ENCODE peak calls at places on chromosomes 7 and 10, in six cellular contexts. Y is GOT3, P is HFFc6, C is head of caudate nucleus, Q is B cell, F is EH. W is an unnamed sample.

GRCh38 chr10:118956253-118957140 is 73.0 kb upstream of the NANOS1 start:
- DNase-seq in Y (no peak), P (no peak), C (no peak), Q (no peak), F (no peak), W (no peak)

GRCh38 chr10:62082729-62083412 is 181.4 kb downstream of the ARID5B start:
- DNase-seq in Y (no peak), P (peak), C (no peak), Q (peak), F (peak), W (no peak)

GRCh38 chr10:60883187-60883586 is 60.8 kb downstream of the RHOBTB1 start:
- DNase-seq in Y (no peak), P (peak), C (no peak), Q (peak), F (peak), W (no peak)

GRCh38 chr10:129932182-129932581 is 31.9 kb downstream of the EBF3 start:
- DNase-seq in Y (no peak), P (no peak), C (no peak), Q (no peak), F (no peak), W (no peak)

GRCh38 chr7:158860394-158860793 is 4.0 kb downstream of the DYNC2I1 start:
- DNase-seq in Y (no peak), P (no peak), C (no peak), Q (no peak), F (no peak), W (no peak)

GRCh38 chr7:127810691-127811660 is 159.0 kb downstream of the SND1 start:
- DNase-seq in Y (no peak), P (peak), C (no peak), Q (no peak), F (peak), W (no peak)

GRCh38 chr10:34474060-34474376 is 341.1 kb downstream of the PARD3 start:
- DNase-seq in Y (no peak), P (no peak), C (no peak), Q (no peak), F (peak), W (no peak)

GRCh38 chr7:87474046-87474445 is 1.4 kb downstream of the ABCB4 start:
- DNase-seq in Y (no peak), P (no peak), C (no peak), Q (no peak), F (peak), W (no peak)

GRCh38 chr7:122316467-122317394 is 12.2 kb upstream of the FEZF1 start:
- DNase-seq in Y (no peak), P (no peak), C (no peak), Q (no peak), F (no peak), W (no peak)

GRCh38 chr10:125720002-125720382 is 483 bp downstream of the EDRF1 start:
- DNase-seq in Y (no peak), P (no peak), C (no peak), Q (no peak), F (no peak), W (peak)

GRCh38 chr10:6473430-6473829 is 106.6 kb downstream of the PRKCQ start:
- DNase-seq in Y (no peak), P (no peak), C (no peak), Q (no peak), F (peak), W (no peak)

GRCh38 chr7:80781561-80781979 is 137.3 kb downstream of the SEMA3C start:
- DNase-seq in Y (no peak), P (peak), C (no peak), Q (no peak), F (peak), W (peak)

GRCh38 chr10:3503299-3503698 is 281.7 kb downstream of the KLF6 start:
- DNase-seq in Y (no peak), P (no peak), C (no peak), Q (no peak), F (no peak), W (no peak)

GRCh38 chr7:82755705-82756551 is 312.4 kb upstream of the CACNA2D1 start:
- DNase-seq in Y (no peak), P (peak), C (no peak), Q (no peak), F (peak), W (no peak)

GRCh38 chr10:82866424-82867020 is 991.5 kb downstream of the NRG3 start:
- DNase-seq in Y (no peak), P (peak), C (no peak), Q (no peak), F (peak), W (no peak)

GRCh38 chr7:113764401-113765035 is 154.3 kb downstream of the PPP1R3A start:
- DNase-seq in Y (no peak), P (no peak), C (no peak), Q (no peak), F (no peak), W (no peak)